ENCODE peak calls at places on chromosomes 12 and 14, in nine cellular contexts. W is neural progenitor cell; Q is CD8-positive, alpha-beta T cell; Z is heart right ventricle; J is cardiac muscle cell; O is endothelial cell of umbilical vein; H is lung; U is suprapubic skin; L is spleen. D is an unnamed sample.

GRCh38 chr12:2582631-2583616 is 211.8 kb upstream of the FKBP4 start:
- DNase-seq in W (peak; percentile 83), Q (peak; percentile 21), Z (peak; percentile 58), J (peak; percentile 69), O (peak; percentile 20), H (peak; percentile 49), U (no peak), L (peak; percentile 88), D (peak; percentile 64)

GRCh38 chr12:66144796-66145754 is 14.5 kb upstream of the LLPH start:
- DNase-seq in W (peak; percentile 35), Q (no peak), Z (peak; percentile 58), J (peak; percentile 95), O (peak; percentile 88), H (peak; percentile 72), U (no peak), L (no peak), D (peak; percentile 71)

GRCh38 chr14:32986791-32987545 is 48.3 kb downstream of the NPAS3 start:
- DNase-seq in W (peak; percentile 37), Q (no peak), Z (no peak), J (peak; percentile 16), O (no peak), H (no peak), U (no peak), L (no peak), D (no peak)

GRCh38 chr12:124779161-124780141 is 84.2 kb downstream of the SCARB1 start:
- DNase-seq in W (no peak), Q (no peak), Z (no peak), J (peak; percentile 22), O (no peak), H (no peak), U (no peak), L (no peak), D (no peak)

GRCh38 chr12:122866950-122867607 is 28.8 kb downstream of the VPS37B start:
- DNase-seq in W (no peak), Q (no peak), Z (no peak), J (no peak), O (no peak), H (no peak), U (peak; percentile 75), L (peak; percentile 78), D (peak; percentile 41)

GRCh38 chr12:49716546-49716945 is 9.3 kb upstream of the FMNL3 start:
- DNase-seq in W (no peak), Q (no peak), Z (no peak), J (no peak), O (no peak), H (no peak), U (no peak), L (no peak), D (no peak)

GRCh38 chr14:75249251-75249957 is 29.2 kb upstream of the FOS start:
- DNase-seq in W (peak; percentile 21), Q (peak; percentile 85), Z (no peak), J (no peak), O (no peak), H (no peak), U (no peak), L (peak; percentile 85), D (no peak)

GRCh38 chr14:53019391-53019790 is 68.5 kb upstream of the FERMT2 start:
- DNase-seq in W (no peak), Q (no peak), Z (no peak), J (no peak), O (no peak), H (no peak), U (no peak), L (no peak), D (peak; percentile 45)

GRCh38 chr14:104930526-104931322 is 6.0 kb downstream of the PLD4 start:
- DNase-seq in W (no peak), Q (no peak), Z (no peak), J (no peak), O (no peak), H (no peak), U (peak; percentile 69), L (no peak), D (no peak)

GRCh38 chr14:85187521-85187920 is 342.4 kb upstream of the FLRT2 start:
- DNase-seq in W (no peak), Q (no peak), Z (no peak), J (no peak), O (peak; percentile 61), H (no peak), U (no peak), L (no peak), D (no peak)

GRCh38 chr12:117047810-117048584 is 51.2 kb downstream of the TESC start:
- DNase-seq in W (no peak), Q (no peak), Z (peak; percentile 78), J (peak; percentile 35), O (peak; percentile 23), H (no peak), U (no peak), L (no peak), D (peak; percentile 53)

GRCh38 chr12:82650627-82651337 is 35.9 kb upstream of the TMTC2 start:
- DNase-seq in W (no peak), Q (no peak), Z (peak; percentile 33), J (peak; percentile 28), O (peak; percentile 69), H (no peak), U (no peak), L (no peak), D (no peak)

GRCh38 chr12:47408171-47408871 is 297.5 kb downstream of the RPAP3 start:
- DNase-seq in W (peak; percentile 39), Q (peak; percentile 42), Z (peak; percentile 6), J (no peak), O (peak; percentile 12), H (peak; percentile 57), U (no peak), L (no peak), D (peak; percentile 4)

GRCh38 chr12:50251619-50252300 is 31.6 kb downstream of the LIMA1 start:
- DNase-seq in W (no peak), Q (no peak), Z (no peak), J (no peak), O (no peak), H (no peak), U (no peak), L (no peak), D (no peak)

GRCh38 chr12:41437578-41437977 is 249.5 kb downstream of the PDZRN4 start:
- DNase-seq in W (no peak), Q (no peak), Z (no peak), J (no peak), O (no peak), H (no peak), U (no peak), L (no peak), D (no peak)

GRCh38 chr14:70707138-70708038 is 65.7 kb downstream of the TTC9 start:
- DNase-seq in W (no peak), Q (no peak), Z (no peak), J (peak; percentile 63), O (no peak), H (peak; percentile 49), U (no peak), L (no peak), D (no peak)

GRCh38 chr12:131591714-131592709 is 118.9 kb upstream of the SFSWAP start:
- DNase-seq in W (no peak), Q (no peak), Z (no peak), J (no peak), O (no peak), H (no peak), U (no peak), L (no peak), D (no peak)

GRCh38 chr14:85131523-85131922 is 398.4 kb upstream of the FLRT2 start:
- DNase-seq in W (peak; percentile 8), Q (no peak), Z (no peak), J (no peak), O (no peak), H (no peak), U (no peak), L (no peak), D (no peak)

DNA sequence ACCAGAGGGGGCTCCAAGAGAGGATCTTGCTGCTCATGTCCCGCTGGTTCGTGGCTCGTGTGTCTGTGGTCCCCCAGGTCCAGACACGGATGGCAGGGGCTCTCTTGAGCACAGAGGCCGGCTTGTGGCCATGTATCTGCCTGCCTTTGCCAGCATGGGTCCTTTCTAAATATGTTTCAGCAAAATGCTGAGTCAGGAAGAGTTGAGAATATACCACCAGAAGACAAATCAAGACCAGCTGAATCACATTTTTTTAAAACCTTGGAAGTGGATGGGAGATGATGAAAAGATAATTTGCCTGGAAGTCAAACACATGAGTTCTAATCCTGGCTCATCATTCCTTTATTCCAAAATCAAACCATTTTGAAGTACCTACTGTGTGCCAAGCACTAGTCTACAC is 58.0 kb downstream of the NUAK1 start:
- DNase-seq in W (no peak), Q (no peak), Z (no peak), J (no peak), O (no peak), H (no peak), U (no peak), L (no peak), D (no peak)
- H3K27ac ChIP-seq in W (no peak overlapping the region), Q (no peak overlapping the region), Z (peak overlapping the region; percentile 56), J (peak overlapping the region; percentile 77), O (no peak overlapping the region), H (peak overlapping the region; percentile 58), U (peak overlapping the region; percentile 86), L (peak overlapping the region; percentile 30), D (peak overlapping the region; percentile 99)

GRCh38 chr12:63066782-63067181 is 84.2 kb downstream of the AVPR1A start:
- DNase-seq in W (peak; percentile 31), Q (no peak), Z (no peak), J (no peak), O (no peak), H (no peak), U (no peak), L (no peak), D (no peak)

GRCh38 chr12:63066136-63066535 is 84.9 kb downstream of the AVPR1A start:
- DNase-seq in W (no peak), Q (no peak), Z (no peak), J (no peak), O (no peak), H (no peak), U (no peak), L (no peak), D (no peak)

GRCh38 chr12:63068857-63069442 is 82.1 kb downstream of the AVPR1A start:
- DNase-seq in W (peak; percentile 53), Q (no peak), Z (peak; percentile 6), J (peak; percentile 82), O (peak; percentile 80), H (no peak), U (no peak), L (no peak), D (peak; percentile 62)

GRCh38 chr12:63069860-63070617 is 81.0 kb downstream of the AVPR1A start:
- DNase-seq in W (no peak), Q (no peak), Z (no peak), J (no peak), O (no peak), H (no peak), U (no peak), L (no peak), D (no peak)

GRCh38 chr12:63070709-63071108 is 80.3 kb downstream of the AVPR1A start:
- DNase-seq in W (no peak), Q (no peak), Z (no peak), J (no peak), O (no peak), H (no peak), U (no peak), L (no peak), D (no peak)
- H3K27ac ChIP-seq in W (no peak overlapping the region), Q (no peak overlapping the region), Z (no peak overlapping the region), J (no peak overlapping the region), O (no peak overlapping the region), H (no peak overlapping the region), U (no peak overlapping the region), L (no peak overlapping the region), D (no peak overlapping the region)

GRCh38 chr12:106459124-106459523 is 101.6 kb downstream of the POLR3B start:
- DNase-seq in W (no peak), Q (no peak), Z (no peak), J (no peak), O (no peak), H (no peak), U (no peak), L (no peak), D (no peak)
- H3K27ac ChIP-seq in W (no peak overlapping the region), Q (no peak overlapping the region), Z (no peak overlapping the region), J (no peak overlapping the region), O (no peak overlapping the region), H (no peak overlapping the region), U (no peak overlapping the region), L (no peak overlapping the region), D (no peak overlapping the region)

GRCh38 chr12:14970467-14970866 is 2.4 kb upstream of the PDE6H start:
- DNase-seq in W (no peak), Q (no peak), Z (no peak), J (no peak), O (no peak), H (no peak), U (no peak), L (no peak), D (no peak)
- H3K27ac ChIP-seq in W (no peak overlapping the region), Q (no peak overlapping the region), Z (no peak overlapping the region), J (no peak overlapping the region), O (no peak overlapping the region), H (no peak overlapping the region), U (no peak overlapping the region), L (no peak overlapping the region), D (no peak overlapping the region)

D was measured in SJSA1.